ENCODE peak calls at places on chromosomes 3 and 15, in four cellular contexts. K, W, G and N are unnamed samples.
A peak's percentile ranks its signal among the peaks of the same experiment; 100 is the strongest.

GRCh38 chr3:172138792-172139507 is 99.6 kb downstream of the FNDC3B start:
- DNase-seq in K (peak; percentile 77), W (no peak), G (peak; percentile 56), N (peak; percentile 58)

GRCh38 chr3:77873599-77873998 is 833.7 kb downstream of the ROBO2 start:
- DNase-seq in K (no peak), W (no peak), G (no peak), N (no peak)

GRCh38 chr15:99504071-99504822 is 61.5 kb upstream of the MEF2A start:
- DNase-seq in K (no peak), W (no peak), G (no peak), N (no peak)

GRCh38 chr15:42577514-42578031 is 2.2 kb downstream of the STARD9 start:
- DNase-seq in K (peak; percentile 83), W (no peak), G (peak; percentile 78), N (peak; percentile 75)

GRCh38 chr15:83178387-83178786 is 29.2 kb downstream of the HDGFL3 start:
- DNase-seq in K (no peak), W (no peak), G (no peak), N (no peak)

GRCh38 chr3:49278548-49278947 is 1.5 kb upstream of the C3orf62 start:
- DNase-seq in K (peak; percentile 61), W (no peak), G (no peak), N (peak; percentile 20)

GRCh38 chr3:158097571-158098553 is 8.4 kb downstream of the SHOX2 start:
- DNase-seq in K (peak; percentile 61), W (no peak), G (no peak), N (no peak)

GRCh38 chr15:40100947-40101905 is 7.5 kb downstream of the BMF start:
- DNase-seq in K (no peak), W (no peak), G (no peak), N (no peak)

GRCh38 chr15:22949074-22949547 is 31.1 kb downstream of the CYFIP1 start:
- DNase-seq in K (peak; percentile 88), W (no peak), G (peak; percentile 86), N (peak; percentile 49)

GRCh38 chr15:100596792-100597191 is 5.2 kb downstream of the LINS1 start:
- DNase-seq in K (peak; percentile 38), W (no peak), G (no peak), N (no peak)

GRCh38 chr3:17231537-17232261 is 346.9 kb downstream of the PLCL2 start:
- DNase-seq in K (no peak), W (no peak), G (no peak), N (no peak)

GRCh38 chr3:95705786-95706418 is 1108.5 kb upstream of the EPHA6 start:
- DNase-seq in K (no peak), W (no peak), G (no peak), N (no peak)

GRCh38 chr3:87654184-87654583 is 377.8 kb upstream of the POU1F1 start:
- DNase-seq in K (no peak), W (no peak), G (no peak), N (no peak)

GRCh38 chr3:110165753-110166152 is 828.4 kb upstream of the DPPA4 start:
- DNase-seq in K (no peak), W (no peak), G (no peak), N (no peak)

GRCh38 chr3:16277471-16277870 is 12.5 kb downstream of the OXNAD1 start:
- DNase-seq in K (peak; percentile 38), W (no peak), G (no peak), N (peak; percentile 30)

GRCh38 chr15:83458396-83458795 is 11.3 kb downstream of the SH3GL3 start:
- DNase-seq in K (no peak), W (no peak), G (no peak), N (no peak)

GRCh38 chr15:73331501-73331900 is 37.3 kb downstream of the HCN4 start:
- DNase-seq in K (no peak), W (no peak), G (no peak), N (no peak)

GRCh38 chr3:170320471-170321121 is 36.9 kb upstream of the SKIL start:
- DNase-seq in K (no peak), W (no peak), G (no peak), N (no peak)

GRCh38 chr15:65375871-65376552 is 1.8 kb downstream of the IGDCC3 start:
- DNase-seq in K (no peak), W (no peak), G (no peak), N (no peak)

GRCh38 chr15:65374831-65375401 is 2.9 kb downstream of the IGDCC3 start:
- DNase-seq in K (peak; percentile 12), W (no peak), G (no peak), N (peak; percentile 17)

GRCh38 chr15:65377976-65378366 is at the start of gene IGDCC3:
- DNase-seq in K (peak; percentile 21), W (no peak), G (peak; percentile 13), N (peak; percentile 26)

GRCh38 chr15:65377105-65377975 is 462 bp downstream of the IGDCC3 start:
- DNase-seq in K (peak; percentile 36), W (no peak), G (peak; percentile 49), N (peak; percentile 15)

DNA sequence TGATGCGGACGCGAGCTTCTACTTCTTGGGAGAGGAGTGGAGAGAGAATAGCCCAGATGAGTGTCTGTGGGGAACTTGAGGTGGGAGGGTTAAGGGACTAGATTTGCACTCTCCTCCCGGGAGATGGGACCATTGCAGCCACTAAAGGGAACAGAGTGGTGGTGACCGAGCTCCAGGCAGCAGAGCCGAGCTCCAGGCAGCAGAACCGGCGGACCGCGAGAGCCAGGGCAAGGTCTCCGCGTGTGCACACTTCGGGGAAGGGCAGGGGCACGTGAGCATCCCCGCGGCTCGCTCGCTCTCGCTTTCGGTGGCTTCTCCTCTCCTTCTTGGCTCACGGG is 1.1 kb downstream of the IGDCC3 start:
- DNase-seq in K (no peak), W (no peak), G (peak; percentile 11), N (peak; percentile 10)
- H3K4me3 ChIP-seq in K (peak overlapping the region; percentile 36), W (peak overlapping the region; percentile 44), G (peak overlapping the region; percentile 69), N (peak overlapping the region; percentile 42)

GRCh38 chr15:65611888-65612615 is 1.1 kb upstream of the INTS14 start:
- DNase-seq in K (no peak), W (no peak), G (peak; percentile 7), N (no peak)
- H3K4me3 ChIP-seq in K (peak overlapping the region; percentile 86), W (peak overlapping the region; percentile 87), G (peak overlapping the region; percentile 91), N (peak overlapping the region; percentile 82)

GRCh38 chr15:78067328-78068241 is 9.9 kb downstream of the TBC1D2B start:
- DNase-seq in K (no peak), W (no peak), G (peak; percentile 31), N (peak; percentile 51)

GRCh38 chr15:78065284-78065872 is 12.1 kb downstream of the TBC1D2B start:
- DNase-seq in K (peak; percentile 99), W (no peak), G (peak; percentile 99), N (peak; percentile 98)

GRCh38 chr15:78063966-78064365 is 13.5 kb downstream of the TBC1D2B start:
- DNase-seq in K (peak; percentile 46), W (no peak), G (peak; percentile 62), N (no peak)

GRCh38 chr15:78064544-78064943 is 13.0 kb downstream of the TBC1D2B start:
- DNase-seq in K (peak; percentile 73), W (no peak), G (peak; percentile 72), N (peak; percentile 71)

GRCh38 chr15:78065973-78066946 is 11.3 kb downstream of the TBC1D2B start:
- DNase-seq in K (no peak), W (no peak), G (peak; percentile 51), N (no peak)
- H3K4me3 ChIP-seq in K (no peak overlapping the region), W (no peak overlapping the region), G (peak overlapping the region; percentile 28), N (no peak overlapping the region)

GRCh38 chr15:92393287-92393993 is at the start of gene ST8SIA2:
- DNase-seq in K (no peak), W (no peak), G (peak; percentile 39), N (no peak)
- H3K4me3 ChIP-seq in K (no peak within 1 kb of the TSS), W (peak within 1 kb of the TSS; percentile 30), G (peak within 1 kb of the TSS; percentile 26), N (peak within 1 kb of the TSS; percentile 36)

DNA sequence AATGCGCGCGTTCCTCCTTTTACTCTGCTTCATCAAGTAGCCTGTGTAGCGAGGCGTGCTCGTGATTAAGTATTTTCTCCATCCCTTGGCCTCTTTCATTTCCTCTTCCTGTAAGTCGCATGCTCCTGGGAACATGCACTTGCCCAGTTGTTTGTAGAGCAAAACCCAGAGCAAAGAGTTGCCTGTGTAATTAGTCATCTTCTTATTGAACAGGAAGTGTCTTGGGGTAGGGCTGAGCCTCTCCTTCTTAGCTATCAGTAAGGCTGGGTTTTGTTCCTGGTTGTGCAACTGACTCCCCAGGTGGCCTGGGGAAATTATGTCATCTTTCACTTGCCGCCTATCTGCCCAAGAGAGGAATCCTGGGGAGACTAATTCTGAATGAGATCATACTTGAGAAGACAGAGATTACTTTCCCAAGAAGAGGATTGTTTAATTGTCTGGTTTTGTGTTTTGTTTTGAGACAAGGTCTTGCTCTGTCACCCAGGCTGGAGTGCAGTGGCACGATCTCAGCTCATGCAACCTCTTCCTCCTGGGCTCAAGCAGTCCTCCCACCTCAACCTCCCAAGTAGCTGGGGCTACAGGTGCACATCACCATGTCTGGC is 14.9 kb downstream of the LIPH start:
- DNase-seq in K (peak; percentile 98), W (peak; percentile 84), G (peak; percentile 80), N (peak; percentile 69)
- H3K4me3 ChIP-seq in K (no peak overlapping the region), W (peak overlapping the region; percentile 7), G (no peak overlapping the region), N (no peak overlapping the region)

DNA sequence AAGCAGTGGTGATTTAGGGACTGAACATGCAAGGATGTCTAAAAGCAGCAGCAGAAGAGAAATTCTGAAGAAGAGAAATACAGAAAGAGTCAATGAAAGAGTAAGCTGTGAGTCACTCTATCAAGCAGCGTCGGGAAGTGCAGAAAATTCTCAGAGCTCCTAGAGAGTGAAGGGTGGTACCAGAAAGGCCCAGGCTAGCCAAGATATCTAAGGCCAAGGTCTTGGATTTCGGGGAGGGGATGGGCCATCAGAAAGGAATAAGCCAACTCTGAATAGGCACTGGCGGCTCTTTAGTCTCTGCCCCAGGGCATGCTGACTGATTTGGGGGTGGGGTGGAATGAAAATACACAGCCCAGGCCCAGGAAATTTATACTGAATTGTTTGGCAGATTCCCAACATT is 70.9 kb downstream of the GPR156 start:
- DNase-seq in K (no peak), W (no peak), G (peak; percentile 52), N (peak; percentile 42)
- H3K4me3 ChIP-seq in K (no peak overlapping the region), W (no peak overlapping the region), G (no peak overlapping the region), N (no peak overlapping the region)

DNA sequence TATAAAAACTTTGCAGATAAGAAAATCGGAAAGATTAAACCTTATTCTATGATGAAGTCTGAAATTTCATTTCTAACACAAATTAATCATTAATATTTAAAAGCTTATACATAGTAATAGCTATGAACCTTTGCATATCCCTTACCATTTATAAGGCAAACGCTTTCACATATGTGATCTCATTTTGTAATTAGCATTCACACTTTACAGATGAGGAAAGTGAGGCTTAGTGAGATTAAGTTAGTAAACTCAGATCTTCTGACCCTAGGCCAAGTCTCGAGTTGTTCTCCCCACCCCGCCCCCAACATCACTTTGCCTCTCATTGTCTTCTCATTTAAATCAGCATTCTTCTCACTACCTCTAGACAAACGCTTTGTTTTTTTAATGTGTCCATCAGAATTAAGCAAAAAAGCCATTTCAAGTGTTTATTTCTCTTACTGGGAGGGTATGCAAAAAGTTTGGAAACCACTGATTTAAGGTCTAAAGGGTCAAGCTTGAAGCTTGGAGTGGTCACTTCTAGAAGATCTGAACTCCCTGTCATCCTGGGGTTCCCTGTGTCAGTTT is 172.9 kb upstream of the BCL6 start:
- DNase-seq in K (no peak), W (no peak), G (no peak), N (no peak)
- H3K4me3 ChIP-seq in K (no peak overlapping the region), W (no peak overlapping the region), G (no peak overlapping the region), N (no peak overlapping the region)

DNA sequence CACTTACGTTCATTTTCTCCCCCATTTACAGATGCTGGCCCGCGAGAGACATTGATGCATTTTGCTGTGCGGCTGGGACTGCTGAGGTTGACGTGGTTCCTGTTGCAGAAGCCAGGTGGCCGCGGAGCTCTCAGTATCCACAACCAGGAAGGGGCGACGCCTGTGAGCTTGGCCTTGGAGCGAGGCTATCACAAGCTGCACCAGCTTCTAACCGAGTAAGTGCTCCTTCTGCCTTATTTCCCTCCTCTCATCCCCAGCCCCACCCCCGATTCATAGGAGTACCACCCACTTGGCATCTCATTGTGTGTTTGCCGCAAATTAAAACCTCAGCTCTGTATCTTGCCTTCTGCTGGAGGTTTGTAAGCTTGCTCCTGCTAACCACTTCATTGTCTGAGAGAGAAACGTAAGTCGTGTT is 163.3 kb downstream of the AKAP13 start:
- DNase-seq in K (no peak), W (no peak), G (no peak), N (no peak)
- H3K4me3 ChIP-seq in K (no peak overlapping the region), W (no peak overlapping the region), G (no peak overlapping the region), N (no peak overlapping the region)